ENCODE peak calls at places on chromosomes 7 and 10, in ten cellular contexts. F is BJ, L is cardiac fibroblast, O is upper lobe of left lung, S is MM.1S, J is AG04450, Q is GM06990, Y is coronary artery, R is dorsolateral prefrontal cortex, K is brain microvascular endothelial cell. W is an unnamed sample.

GRCh38 chr10:112184379-112184778 is 814 bp upstream of the GPAM start:
- DNase-seq in F (no peak), L (no peak), O (no peak), S (no peak), J (no peak), Q (no peak), Y (no peak), R (no peak), K (no peak), W (no peak)

GRCh38 chr10:88232029-88232895 is 350.9 kb downstream of the RNLS start:
- DNase-seq in F (no peak), L (peak), O (no peak), S (no peak), J (no peak), Q (no peak), Y (peak), R (no peak), K (peak), W (peak)

GRCh38 chr10:1048349-1048731 is 579 bp downstream of the IDI1 start:
- DNase-seq in F (no peak), L (peak), O (no peak), S (peak), J (no peak), Q (no peak), Y (no peak), R (peak), K (no peak), W (peak)

GRCh38 chr7:159151231-159151630 is 6.6 kb upstream of the VIPR2 start:
- DNase-seq in F (no peak), L (no peak), O (no peak), S (no peak), J (no peak), Q (no peak), Y (no peak), R (no peak), K (no peak), W (no peak)

GRCh38 chr10:88989824-88990527 is 622 bp upstream of the FAS start:
- DNase-seq in F (peak), L (peak), O (no peak), S (no peak), J (peak), Q (no peak), Y (no peak), R (no peak), K (peak), W (peak)

GRCh38 chr10:13402016-13402415 is 53.9 kb upstream of the SEPHS1 start:
- DNase-seq in F (no peak), L (no peak), O (no peak), S (no peak), J (no peak), Q (no peak), Y (no peak), R (no peak), K (no peak), W (no peak)

GRCh38 chr7:36937754-36938551 is 213.7 kb upstream of the AOAH start:
- DNase-seq in F (no peak), L (no peak), O (no peak), S (peak), J (no peak), Q (no peak), Y (no peak), R (no peak), K (no peak), W (no peak)

GRCh38 chr10:124994573-124995473 is 52.9 kb downstream of the ZRANB1 start:
- DNase-seq in F (no peak), L (no peak), O (peak), S (no peak), J (no peak), Q (no peak), Y (no peak), R (no peak), K (no peak), W (no peak)

GRCh38 chr10:101693701-101694055 is 1.3 kb downstream of the FBXW4 start:
- DNase-seq in F (no peak), L (peak), O (no peak), S (peak), J (no peak), Q (no peak), Y (no peak), R (no peak), K (peak), W (peak)

GRCh38 chr10:108560488-108560887 is 1362.8 kb downstream of the XPNPEP1 start:
- DNase-seq in F (no peak), L (no peak), O (no peak), S (no peak), J (no peak), Q (no peak), Y (no peak), R (no peak), K (no peak), W (no peak)

GRCh38 chr10:132447446-132448247 is 50.6 kb downstream of the PWWP2B start:
- DNase-seq in F (peak), L (peak), O (peak), S (no peak), J (peak), Q (peak), Y (no peak), R (no peak), K (peak), W (peak)

GRCh38 chr7:23295401-23295697 is 3.8 kb upstream of the MALSU1 start:
- DNase-seq in F (no peak), L (no peak), O (no peak), S (no peak), J (no peak), Q (no peak), Y (no peak), R (no peak), K (no peak), W (no peak)

GRCh38 chr7:158494162-158494586 is 93.4 kb downstream of the PTPRN2 start:
- DNase-seq in F (no peak), L (no peak), O (no peak), S (no peak), J (no peak), Q (no peak), Y (no peak), R (no peak), K (no peak), W (no peak)

GRCh38 chr10:2812631-2813030 is 254.7 kb upstream of the PFKP start:
- DNase-seq in F (no peak), L (no peak), O (no peak), S (no peak), J (no peak), Q (no peak), Y (no peak), R (no peak), K (no peak), W (no peak)

GRCh38 chr10:130764651-130765050 is 546.9 kb downstream of the TCERG1L start:
- DNase-seq in F (no peak), L (no peak), O (no peak), S (no peak), J (no peak), Q (no peak), Y (no peak), R (no peak), K (no peak), W (no peak)

GRCh38 chr10:128040681-128041080 is 85.5 kb downstream of the MKI67 start:
- DNase-seq in F (no peak), L (no peak), O (peak), S (no peak), J (no peak), Q (no peak), Y (no peak), R (no peak), K (no peak), W (no peak)

GRCh38 chr7:38222481-38223096 is 44.5 kb downstream of the STARD3NL start:
- DNase-seq in F (no peak), L (peak), O (no peak), S (peak), J (peak), Q (no peak), Y (no peak), R (no peak), K (peak), W (peak)

GRCh38 chr7:84720456-84721097 is 466.3 kb downstream of the SEMA3D start:
- DNase-seq in F (no peak), L (no peak), O (no peak), S (no peak), J (no peak), Q (no peak), Y (no peak), R (no peak), K (no peak), W (peak)

GRCh38 chr10:44352316-44353127 is 32.4 kb downstream of the CXCL12 start:
- DNase-seq in F (no peak), L (peak), O (peak), S (no peak), J (peak), Q (no peak), Y (no peak), R (no peak), K (no peak), W (peak)

GRCh38 chr7:42222891-42223290 is 14.1 kb downstream of the GLI3 start:
- DNase-seq in F (no peak), L (no peak), O (no peak), S (no peak), J (no peak), Q (no peak), Y (no peak), R (no peak), K (no peak), W (no peak)

GRCh38 chr7:144720139-144720538 is 115.7 kb downstream of the TPK1 start:
- DNase-seq in F (no peak), L (peak), O (no peak), S (no peak), J (no peak), Q (no peak), Y (no peak), R (no peak), K (peak), W (no peak)

GRCh38 chr10:97919012-97919411 is 69.4 kb downstream of the GOLGA7B start:
- DNase-seq in F (no peak), L (peak), O (no peak), S (no peak), J (no peak), Q (no peak), Y (no peak), R (no peak), K (no peak), W (no peak)

GRCh38 chr10:7033031-7033430 is 377.8 kb downstream of the SFMBT2 start:
- DNase-seq in F (no peak), L (no peak), O (no peak), S (no peak), J (no peak), Q (no peak), Y (no peak), R (no peak), K (no peak), W (no peak)

GRCh38 chr7:69739182-69739581 is 140.9 kb downstream of the AUTS2 start:
- DNase-seq in F (no peak), L (peak), O (no peak), S (no peak), J (no peak), Q (peak), Y (no peak), R (no peak), K (no peak), W (no peak)

GRCh38 chr7:36961691-36962090 is 237.4 kb upstream of the AOAH start:
- DNase-seq in F (no peak), L (no peak), O (no peak), S (peak), J (no peak), Q (no peak), Y (no peak), R (no peak), K (no peak), W (no peak)

GRCh38 chr7:35839860-35840854 is 39.3 kb downstream of the SEPTIN7 start:
- DNase-seq in F (peak), L (peak), O (no peak), S (no peak), J (peak), Q (no peak), Y (no peak), R (no peak), K (peak), W (peak)

GRCh38 chr7:27124979-27125689 is 5.4 kb downstream of the HOXA4 start:
- DNase-seq in F (no peak), L (no peak), O (no peak), S (no peak), J (no peak), Q (no peak), Y (peak), R (no peak), K (no peak), W (no peak)

GRCh38 chr7:132131196-132131595 is 445.1 kb downstream of the PLXNA4 start:
- DNase-seq in F (no peak), L (no peak), O (no peak), S (no peak), J (no peak), Q (no peak), Y (no peak), R (no peak), K (no peak), W (no peak)

GRCh38 chr10:77117501-77117900 is 520.1 kb downstream of the KCNMA1 start:
- DNase-seq in F (no peak), L (no peak), O (no peak), S (no peak), J (no peak), Q (no peak), Y (no peak), R (no peak), K (no peak), W (no peak)

GRCh38 chr10:3805227-3805790 is 20.3 kb upstream of the KLF6 start:
- DNase-seq in F (no peak), L (peak), O (no peak), S (peak), J (no peak), Q (no peak), Y (no peak), R (no peak), K (peak), W (peak)

GRCh38 chr7:12965767-12966166 is 278.3 kb downstream of the ARL4A start:
- DNase-seq in F (no peak), L (no peak), O (no peak), S (no peak), J (no peak), Q (no peak), Y (no peak), R (no peak), K (no peak), W (no peak)

GRCh38 chr7:102404005-102404861 is 8.1 kb downstream of the PRKRIP1 start:
- DNase-seq in F (no peak), L (peak), O (no peak), S (peak), J (no peak), Q (peak), Y (no peak), R (no peak), K (peak), W (peak)

DNA sequence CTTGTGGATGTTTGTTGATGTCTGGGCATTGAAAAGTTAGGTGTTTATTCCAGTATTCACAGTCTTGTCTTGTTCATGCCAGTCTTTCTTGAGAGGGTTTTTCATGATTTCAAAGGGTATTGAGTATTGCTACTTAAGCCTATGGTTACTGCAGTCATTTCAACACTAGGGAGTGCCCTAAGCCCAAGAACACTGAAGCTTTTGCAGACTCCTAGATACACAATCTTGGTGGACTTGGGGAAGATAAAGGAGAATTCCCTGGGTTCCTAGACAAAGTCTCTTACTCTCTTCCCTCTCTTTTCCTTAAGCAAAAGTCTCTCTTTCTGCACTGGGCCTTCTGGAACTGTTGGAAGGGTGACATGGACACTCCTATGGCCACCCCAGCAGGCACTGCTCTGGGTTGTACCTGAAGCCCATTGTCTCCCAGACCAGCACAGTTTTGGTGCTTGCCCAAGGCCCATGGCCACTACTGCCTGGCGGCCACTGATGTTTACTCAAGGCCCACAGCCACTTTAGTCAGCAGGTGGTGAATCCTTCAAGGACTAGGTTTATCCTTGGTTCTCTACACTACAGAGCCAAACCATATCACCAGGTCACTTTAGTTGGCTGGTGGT is 24.9 kb downstream of the SAMD9 start:
- DNase-seq in F (no peak), L (peak), O (no peak), S (peak), J (peak), Q (no peak), Y (no peak), R (no peak), K (peak), W (peak)
- TF ChIP-seq CTCF in F (peak), L (peak), O (peak), S (peak), J (peak), Q (peak), Y (no peak), R (no peak), K (peak), W (peak)

GRCh38 chr10:5402798-5403197 is 1.8 kb downstream of the TUBAL3 start:
- DNase-seq in F (no peak), L (no peak), O (no peak), S (no peak), J (no peak), Q (no peak), Y (no peak), R (no peak), K (no peak), W (no peak)
- H3K4me3 ChIP-seq in F (no peak), L (no peak), O (no peak), S (no peak), J (no peak), Q (no peak), Y (no peak), R (no peak), K (no peak), W (no peak)

GRCh38 chr7:137508437-137509175 is 165.1 kb upstream of the PTN start:
- DNase-seq in F (peak), L (peak), O (no peak), S (no peak), J (peak), Q (no peak), Y (no peak), R (no peak), K (peak), W (peak)
- TF ChIP-seq CTCF in F (no peak), L (no peak), O (no peak), S (no peak), J (no peak), Q (no peak), Y (no peak), R (no peak), K (no peak), W (no peak)

DNA sequence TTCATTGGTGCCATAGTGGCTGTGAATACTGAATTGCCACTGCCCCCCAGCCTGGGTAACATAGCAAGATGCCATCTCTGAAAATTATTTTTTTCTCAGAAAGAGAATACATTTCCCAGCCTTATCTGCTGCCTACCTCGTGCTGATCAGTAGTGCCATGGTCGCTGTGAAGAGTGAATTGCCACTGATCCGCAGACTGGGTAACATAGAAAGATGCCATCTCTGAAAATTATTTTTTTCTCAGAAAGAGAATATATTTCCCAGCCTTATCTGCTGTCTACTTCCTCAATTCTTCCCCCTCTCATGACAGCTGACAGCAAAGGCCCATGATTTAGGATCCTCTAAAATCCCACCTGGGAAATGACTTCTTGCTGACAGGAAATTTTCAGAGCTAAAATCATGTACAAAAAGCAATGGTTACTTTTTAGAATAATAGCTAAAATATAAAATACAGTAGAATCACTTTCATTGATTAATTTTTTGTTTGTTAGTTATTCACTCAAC is 92.5 kb upstream of the AHR start:
- DNase-seq in F (no peak), L (no peak), O (no peak), S (no peak), J (no peak), Q (no peak), Y (no peak), R (no peak), K (no peak), W (no peak)
- H3K4me3 ChIP-seq in F (no peak), L (no peak), O (no peak), S (no peak), J (no peak), Q (no peak), Y (no peak), R (no peak), K (no peak), W (no peak)

W was measured in fibroblast of the aortic adventitia.